ENCODE peak calls at places on chromosomes 13 and 19, in ten cellular contexts. One of them, this sample, is unnamed.

GRCh38 chr13:23025848-23026608 is 154.8 kb upstream of the SGCG start:
- DNase-seq in nephron progenitor cell: no peak
- DNase-seq in NCI-H2081: no peak
- DNase-seq in LNCaP clone FGC: no peak
- DNase-seq in NCI-H1417 treated with DMSO at 0.1 percent for 48 hours: no peak
- DNase-seq in endothelial cell: no peak
- DNase-seq in LHCN-M2: peak
- DNase-seq in anterior cingulate cortex: no peak
- DNase-seq in breast epithelium: no peak
- DNase-seq in right cardiac atrium: no peak
- DNase-seq in this sample: no peak

GRCh38 chr13:33279414-33279813 is 6.1 kb downstream of the STARD13 start:
- DNase-seq in nephron progenitor cell: no peak
- DNase-seq in NCI-H2081: no peak
- DNase-seq in LNCaP clone FGC: peak
- DNase-seq in NCI-H1417 treated with DMSO at 0.1 percent for 48 hours: no peak
- DNase-seq in endothelial cell: no peak
- DNase-seq in LHCN-M2: peak
- DNase-seq in anterior cingulate cortex: no peak
- DNase-seq in breast epithelium: peak
- DNase-seq in right cardiac atrium: no peak
- DNase-seq in this sample: no peak

GRCh38 chr13:113635709-113636108 is 22.3 kb downstream of the ATP4B start:
- DNase-seq in nephron progenitor cell: no peak
- DNase-seq in NCI-H2081: no peak
- DNase-seq in LNCaP clone FGC: no peak
- DNase-seq in NCI-H1417 treated with DMSO at 0.1 percent for 48 hours: no peak
- DNase-seq in endothelial cell: no peak
- DNase-seq in LHCN-M2: no peak
- DNase-seq in anterior cingulate cortex: no peak
- DNase-seq in breast epithelium: no peak
- DNase-seq in right cardiac atrium: peak
- DNase-seq in this sample: no peak

GRCh38 chr19:49851456-49852259 is 699 bp downstream of the PTOV1 start:
- DNase-seq in nephron progenitor cell: peak
- DNase-seq in NCI-H2081: peak
- DNase-seq in LNCaP clone FGC: no peak
- DNase-seq in NCI-H1417 treated with DMSO at 0.1 percent for 48 hours: no peak
- DNase-seq in endothelial cell: peak
- DNase-seq in LHCN-M2: no peak
- DNase-seq in anterior cingulate cortex: peak
- DNase-seq in breast epithelium: no peak
- DNase-seq in right cardiac atrium: peak
- DNase-seq in this sample: no peak

GRCh38 chr13:30572859-30573275 is 44.9 kb upstream of the USPL1 start:
- DNase-seq in nephron progenitor cell: no peak
- DNase-seq in NCI-H2081: no peak
- DNase-seq in LNCaP clone FGC: no peak
- DNase-seq in NCI-H1417 treated with DMSO at 0.1 percent for 48 hours: no peak
- DNase-seq in endothelial cell: no peak
- DNase-seq in LHCN-M2: peak
- DNase-seq in anterior cingulate cortex: no peak
- DNase-seq in breast epithelium: no peak
- DNase-seq in right cardiac atrium: no peak
- DNase-seq in this sample: no peak

GRCh38 chr19:3068071-3068470 is 5.8 kb upstream of the TLE5 start:
- DNase-seq in nephron progenitor cell: peak
- DNase-seq in NCI-H2081: peak
- DNase-seq in LNCaP clone FGC: no peak
- DNase-seq in NCI-H1417 treated with DMSO at 0.1 percent for 48 hours: peak
- DNase-seq in endothelial cell: no peak
- DNase-seq in LHCN-M2: no peak
- DNase-seq in anterior cingulate cortex: no peak
- DNase-seq in breast epithelium: no peak
- DNase-seq in right cardiac atrium: no peak
- DNase-seq in this sample: no peak

GRCh38 chr19:50759886-50760285 is 10.4 kb upstream of the GPR32 start:
- DNase-seq in nephron progenitor cell: no peak
- DNase-seq in NCI-H2081: no peak
- DNase-seq in LNCaP clone FGC: no peak
- DNase-seq in NCI-H1417 treated with DMSO at 0.1 percent for 48 hours: no peak
- DNase-seq in endothelial cell: no peak
- DNase-seq in LHCN-M2: peak
- DNase-seq in anterior cingulate cortex: no peak
- DNase-seq in breast epithelium: no peak
- DNase-seq in right cardiac atrium: no peak
- DNase-seq in this sample: no peak

GRCh38 chr13:77492982-77493381 is 42.5 kb upstream of the SCEL start:
- DNase-seq in nephron progenitor cell: no peak
- DNase-seq in NCI-H2081: peak
- DNase-seq in LNCaP clone FGC: no peak
- DNase-seq in NCI-H1417 treated with DMSO at 0.1 percent for 48 hours: peak
- DNase-seq in endothelial cell: no peak
- DNase-seq in LHCN-M2: peak
- DNase-seq in anterior cingulate cortex: no peak
- DNase-seq in breast epithelium: no peak
- DNase-seq in right cardiac atrium: no peak
- DNase-seq in this sample: no peak

GRCh38 chr19:1863638-1864479 is 480 bp upstream of the KLF16 start:
- DNase-seq in nephron progenitor cell: peak
- DNase-seq in NCI-H2081: peak
- DNase-seq in LNCaP clone FGC: peak
- DNase-seq in NCI-H1417 treated with DMSO at 0.1 percent for 48 hours: no peak
- DNase-seq in endothelial cell: peak
- DNase-seq in LHCN-M2: peak
- DNase-seq in anterior cingulate cortex: peak
- DNase-seq in breast epithelium: peak
- DNase-seq in right cardiac atrium: peak
- DNase-seq in this sample: peak

GRCh38 chr19:5425260-5425659 is 30.0 kb upstream of the ZNRF4 start:
- DNase-seq in nephron progenitor cell: no peak
- DNase-seq in NCI-H2081: no peak
- DNase-seq in LNCaP clone FGC: no peak
- DNase-seq in NCI-H1417 treated with DMSO at 0.1 percent for 48 hours: no peak
- DNase-seq in endothelial cell: no peak
- DNase-seq in LHCN-M2: no peak
- DNase-seq in anterior cingulate cortex: no peak
- DNase-seq in breast epithelium: no peak
- DNase-seq in right cardiac atrium: no peak
- DNase-seq in this sample: no peak

GRCh38 chr13:27043013-27043412 is 128.6 kb downstream of the USP12 start:
- DNase-seq in nephron progenitor cell: no peak
- DNase-seq in NCI-H2081: no peak
- DNase-seq in LNCaP clone FGC: peak
- DNase-seq in NCI-H1417 treated with DMSO at 0.1 percent for 48 hours: no peak
- DNase-seq in endothelial cell: no peak
- DNase-seq in LHCN-M2: peak
- DNase-seq in anterior cingulate cortex: peak
- DNase-seq in breast epithelium: peak
- DNase-seq in right cardiac atrium: no peak
- DNase-seq in this sample: no peak

GRCh38 chr13:41356788-41357187 is 45.7 kb downstream of the NAA16 start:
- DNase-seq in nephron progenitor cell: no peak
- DNase-seq in NCI-H2081: no peak
- DNase-seq in LNCaP clone FGC: no peak
- DNase-seq in NCI-H1417 treated with DMSO at 0.1 percent for 48 hours: no peak
- DNase-seq in endothelial cell: no peak
- DNase-seq in LHCN-M2: no peak
- DNase-seq in anterior cingulate cortex: no peak
- DNase-seq in breast epithelium: no peak
- DNase-seq in right cardiac atrium: no peak
- DNase-seq in this sample: no peak

GRCh38 chr13:67410645-67411044 is 180.5 kb upstream of the PCDH9 start:
- DNase-seq in nephron progenitor cell: no peak
- DNase-seq in NCI-H2081: no peak
- DNase-seq in LNCaP clone FGC: no peak
- DNase-seq in NCI-H1417 treated with DMSO at 0.1 percent for 48 hours: no peak
- DNase-seq in endothelial cell: no peak
- DNase-seq in LHCN-M2: no peak
- DNase-seq in anterior cingulate cortex: no peak
- DNase-seq in breast epithelium: no peak
- DNase-seq in right cardiac atrium: no peak
- DNase-seq in this sample: no peak

GRCh38 chr13:44758595-44759221 is 182.6 kb upstream of the TSC22D1 start:
- DNase-seq in nephron progenitor cell: no peak
- DNase-seq in NCI-H2081: peak
- DNase-seq in LNCaP clone FGC: no peak
- DNase-seq in NCI-H1417 treated with DMSO at 0.1 percent for 48 hours: peak
- DNase-seq in endothelial cell: no peak
- DNase-seq in LHCN-M2: peak
- DNase-seq in anterior cingulate cortex: no peak
- DNase-seq in breast epithelium: no peak
- DNase-seq in right cardiac atrium: no peak
- DNase-seq in this sample: no peak

GRCh38 chr19:31270897-31271568 is 78.2 kb downstream of the TSHZ3 start:
- DNase-seq in nephron progenitor cell: peak
- DNase-seq in NCI-H2081: no peak
- DNase-seq in LNCaP clone FGC: no peak
- DNase-seq in NCI-H1417 treated with DMSO at 0.1 percent for 48 hours: no peak
- DNase-seq in endothelial cell: no peak
- DNase-seq in LHCN-M2: peak
- DNase-seq in anterior cingulate cortex: no peak
- DNase-seq in breast epithelium: no peak
- DNase-seq in right cardiac atrium: peak
- DNase-seq in this sample: no peak

GRCh38 chr19:10892256-10892655 is 20.9 kb downstream of the CARM1 start:
- DNase-seq in nephron progenitor cell: no peak
- DNase-seq in NCI-H2081: no peak
- DNase-seq in LNCaP clone FGC: no peak
- DNase-seq in NCI-H1417 treated with DMSO at 0.1 percent for 48 hours: no peak
- DNase-seq in endothelial cell: no peak
- DNase-seq in LHCN-M2: peak
- DNase-seq in anterior cingulate cortex: no peak
- DNase-seq in breast epithelium: no peak
- DNase-seq in right cardiac atrium: no peak
- DNase-seq in this sample: no peak

GRCh38 chr19:42255766-42256750 is 1.1 kb upstream of the ERF start:
- DNase-seq in nephron progenitor cell: peak
- DNase-seq in NCI-H2081: no peak
- DNase-seq in LNCaP clone FGC: no peak
- DNase-seq in NCI-H1417 treated with DMSO at 0.1 percent for 48 hours: no peak
- DNase-seq in endothelial cell: peak
- DNase-seq in LHCN-M2: peak
- DNase-seq in anterior cingulate cortex: peak
- DNase-seq in breast epithelium: peak
- DNase-seq in right cardiac atrium: peak
- DNase-seq in this sample: no peak

GRCh38 chr19:5553892-5554291 is 13.9 kb downstream of the TINCR start:
- DNase-seq in nephron progenitor cell: no peak
- DNase-seq in NCI-H2081: no peak
- DNase-seq in LNCaP clone FGC: no peak
- DNase-seq in NCI-H1417 treated with DMSO at 0.1 percent for 48 hours: no peak
- DNase-seq in endothelial cell: no peak
- DNase-seq in LHCN-M2: no peak
- DNase-seq in anterior cingulate cortex: no peak
- DNase-seq in breast epithelium: no peak
- DNase-seq in right cardiac atrium: no peak
- DNase-seq in this sample: no peak

GRCh38 chr19:54561840-54562239 is 11.8 kb upstream of the LILRA2 start:
- DNase-seq in nephron progenitor cell: no peak
- DNase-seq in NCI-H2081: no peak
- DNase-seq in LNCaP clone FGC: no peak
- DNase-seq in NCI-H1417 treated with DMSO at 0.1 percent for 48 hours: no peak
- DNase-seq in endothelial cell: no peak
- DNase-seq in LHCN-M2: peak
- DNase-seq in anterior cingulate cortex: no peak
- DNase-seq in breast epithelium: no peak
- DNase-seq in right cardiac atrium: no peak
- DNase-seq in this sample: no peak

GRCh38 chr19:43619262-43620060 is at the start of gene ZNF428:
- DNase-seq in nephron progenitor cell: peak
- DNase-seq in NCI-H2081: peak
- DNase-seq in LNCaP clone FGC: peak
- DNase-seq in NCI-H1417 treated with DMSO at 0.1 percent for 48 hours: no peak
- DNase-seq in endothelial cell: peak
- DNase-seq in LHCN-M2: peak
- DNase-seq in anterior cingulate cortex: peak
- DNase-seq in breast epithelium: peak
- DNase-seq in right cardiac atrium: peak
- DNase-seq in this sample: peak

GRCh38 chr19:53511933-53512374 is 26.0 kb upstream of the ZNF331 start:
- DNase-seq in nephron progenitor cell: peak
- DNase-seq in NCI-H2081: no peak
- DNase-seq in LNCaP clone FGC: peak
- DNase-seq in NCI-H1417 treated with DMSO at 0.1 percent for 48 hours: no peak
- DNase-seq in endothelial cell: peak
- DNase-seq in LHCN-M2: peak
- DNase-seq in anterior cingulate cortex: peak
- DNase-seq in breast epithelium: peak
- DNase-seq in right cardiac atrium: peak
- DNase-seq in this sample: peak